ENCODE peak calls at places on chromosomes 13 and 19, in six cellular contexts. One of them, this sample, is unnamed. For H3K36me3, the result is how much of the 10 kb centered on the place peaks cover.

GRCh38 chr13:101706651-101707050 is 254.2 kb downstream of the ITGBL1 start:
- DNase-seq in SK-N-SH: no peak
- DNase-seq in BJ: peak
- DNase-seq in colonic mucosa: no peak
- DNase-seq in upper lobe of left lung: peak
- DNase-seq in Peyer's patch: no peak
- DNase-seq in this sample: no peak

GRCh38 chr19:17555929-17556813 is 722 bp downstream of the COLGALT1 start:
- DNase-seq in SK-N-SH: peak
- DNase-seq in BJ: no peak
- DNase-seq in colonic mucosa: peak
- DNase-seq in upper lobe of left lung: peak
- DNase-seq in Peyer's patch: peak
- DNase-seq in this sample: peak

GRCh38 chr13:111540486-111540885 is 220.0 kb downstream of the TEX29 start:
- DNase-seq in SK-N-SH: no peak
- DNase-seq in BJ: no peak
- DNase-seq in colonic mucosa: no peak
- DNase-seq in upper lobe of left lung: no peak
- DNase-seq in Peyer's patch: no peak
- DNase-seq in this sample: no peak

GRCh38 chr19:10644351-10645007 is 9.7 kb upstream of the ILF3 start:
- DNase-seq in SK-N-SH: peak
- DNase-seq in BJ: no peak
- DNase-seq in colonic mucosa: peak
- DNase-seq in upper lobe of left lung: peak
- DNase-seq in Peyer's patch: peak
- DNase-seq in this sample: peak

GRCh38 chr19:42074513-42075363 is 1.2 kb upstream of the ZNF574 start:
- DNase-seq in SK-N-SH: peak
- DNase-seq in BJ: no peak
- DNase-seq in colonic mucosa: peak
- DNase-seq in upper lobe of left lung: no peak
- DNase-seq in Peyer's patch: peak
- DNase-seq in this sample: peak

GRCh38 chr19:46056536-46056935 is 15.7 kb upstream of the IGFL4 start:
- DNase-seq in SK-N-SH: no peak
- DNase-seq in BJ: no peak
- DNase-seq in colonic mucosa: no peak
- DNase-seq in upper lobe of left lung: no peak
- DNase-seq in Peyer's patch: no peak
- DNase-seq in this sample: no peak

GRCh38 chr13:30972888-30973377 is 40.5 kb downstream of the TEX26 start:
- DNase-seq in SK-N-SH: no peak
- DNase-seq in BJ: peak
- DNase-seq in colonic mucosa: no peak
- DNase-seq in upper lobe of left lung: peak
- DNase-seq in Peyer's patch: no peak
- DNase-seq in this sample: no peak

GRCh38 chr13:59276436-59276835 is 887.3 kb downstream of the DIAPH3 start:
- DNase-seq in SK-N-SH: no peak
- DNase-seq in BJ: no peak
- DNase-seq in colonic mucosa: no peak
- DNase-seq in upper lobe of left lung: no peak
- DNase-seq in Peyer's patch: no peak
- DNase-seq in this sample: no peak

GRCh38 chr19:55432355-55432959 is 10.6 kb downstream of the SHISA7 start:
- DNase-seq in SK-N-SH: no peak
- DNase-seq in BJ: no peak
- DNase-seq in colonic mucosa: no peak
- DNase-seq in upper lobe of left lung: no peak
- DNase-seq in Peyer's patch: no peak
- DNase-seq in this sample: no peak

GRCh38 chr19:53088091-53088490 is 15.1 kb downstream of the ZNF160 start:
- DNase-seq in SK-N-SH: no peak
- DNase-seq in BJ: no peak
- DNase-seq in colonic mucosa: no peak
- DNase-seq in upper lobe of left lung: no peak
- DNase-seq in Peyer's patch: no peak
- DNase-seq in this sample: no peak

GRCh38 chr13:98476538-98476966 is 100.4 kb downstream of the STK24 start:
- DNase-seq in SK-N-SH: no peak
- DNase-seq in BJ: peak
- DNase-seq in colonic mucosa: no peak
- DNase-seq in upper lobe of left lung: peak
- DNase-seq in Peyer's patch: no peak
- DNase-seq in this sample: peak

GRCh38 chr13:106499905-106500304 is 35.6 kb downstream of the EFNB2 start:
- DNase-seq in SK-N-SH: no peak
- DNase-seq in BJ: no peak
- DNase-seq in colonic mucosa: no peak
- DNase-seq in upper lobe of left lung: no peak
- DNase-seq in Peyer's patch: no peak
- DNase-seq in this sample: no peak

GRCh38 chr19:1657632-1658445 is 5.4 kb upstream of the TCF3 start:
- DNase-seq in SK-N-SH: no peak
- DNase-seq in BJ: no peak
- DNase-seq in colonic mucosa: no peak
- DNase-seq in upper lobe of left lung: peak
- DNase-seq in Peyer's patch: no peak
- DNase-seq in this sample: no peak

GRCh38 chr13:39244561-39245230 is 206.4 kb downstream of the NHLRC3 start:
- DNase-seq in SK-N-SH: no peak
- DNase-seq in BJ: no peak
- DNase-seq in colonic mucosa: no peak
- DNase-seq in upper lobe of left lung: no peak
- DNase-seq in Peyer's patch: no peak
- DNase-seq in this sample: no peak

GRCh38 chr13:25141042-25141441 is 31.0 kb downstream of the AMER2 start:
- DNase-seq in SK-N-SH: no peak
- DNase-seq in BJ: no peak
- DNase-seq in colonic mucosa: no peak
- DNase-seq in upper lobe of left lung: no peak
- DNase-seq in Peyer's patch: no peak
- DNase-seq in this sample: no peak

GRCh38 chr19:2326699-2327360 is 1.6 kb downstream of the LSM7 start:
- DNase-seq in SK-N-SH: no peak
- DNase-seq in BJ: no peak
- DNase-seq in colonic mucosa: no peak
- DNase-seq in upper lobe of left lung: no peak
- DNase-seq in Peyer's patch: no peak
- DNase-seq in this sample: no peak

GRCh38 chr13:93289842-93290241 is 63.2 kb downstream of the GPC6 start:
- DNase-seq in SK-N-SH: no peak
- DNase-seq in BJ: no peak
- DNase-seq in colonic mucosa: no peak
- DNase-seq in upper lobe of left lung: no peak
- DNase-seq in Peyer's patch: no peak
- DNase-seq in this sample: no peak

GRCh38 chr13:40271931-40272775 is 394.3 kb downstream of the FOXO1 start:
- DNase-seq in SK-N-SH: no peak
- DNase-seq in BJ: peak
- DNase-seq in colonic mucosa: peak
- DNase-seq in upper lobe of left lung: no peak
- DNase-seq in Peyer's patch: no peak
- DNase-seq in this sample: no peak

GRCh38 chr19:3975144-3975543 is 4.2 kb upstream of the DAPK3 start:
- DNase-seq in SK-N-SH: no peak
- DNase-seq in BJ: no peak
- DNase-seq in colonic mucosa: no peak
- DNase-seq in upper lobe of left lung: no peak
- DNase-seq in Peyer's patch: no peak
- DNase-seq in this sample: no peak
- H3K36me3 ChIP-seq in SK-N-SH: under half
- H3K36me3 ChIP-seq in BJ: under half
- H3K36me3 ChIP-seq in colonic mucosa: under half
- H3K36me3 ChIP-seq in upper lobe of left lung: half or more
- H3K36me3 ChIP-seq in Peyer's patch: half or more
- H3K36me3 ChIP-seq in this sample: under half

GRCh38 chr13:113183450-113184129 is 24.9 kb downstream of the PCID2 start:
- DNase-seq in SK-N-SH: no peak
- DNase-seq in BJ: no peak
- DNase-seq in colonic mucosa: no peak
- DNase-seq in upper lobe of left lung: no peak
- DNase-seq in Peyer's patch: no peak
- DNase-seq in this sample: no peak

GRCh38 chr13:113182046-113182445 is 23.6 kb downstream of the PROZ start:
- DNase-seq in SK-N-SH: no peak
- DNase-seq in BJ: no peak
- DNase-seq in colonic mucosa: no peak
- DNase-seq in upper lobe of left lung: no peak
- DNase-seq in Peyer's patch: no peak
- DNase-seq in this sample: no peak

GRCh38 chr13:113186061-113186900 is 22.2 kb downstream of the PCID2 start:
- DNase-seq in SK-N-SH: no peak
- DNase-seq in BJ: no peak
- DNase-seq in colonic mucosa: no peak
- DNase-seq in upper lobe of left lung: no peak
- DNase-seq in Peyer's patch: no peak
- DNase-seq in this sample: no peak

GRCh38 chr13:113187263-113187669 is 21.2 kb downstream of the PCID2 start:
- DNase-seq in SK-N-SH: peak
- DNase-seq in BJ: peak
- DNase-seq in colonic mucosa: peak
- DNase-seq in upper lobe of left lung: peak
- DNase-seq in Peyer's patch: no peak
- DNase-seq in this sample: peak

DNA sequence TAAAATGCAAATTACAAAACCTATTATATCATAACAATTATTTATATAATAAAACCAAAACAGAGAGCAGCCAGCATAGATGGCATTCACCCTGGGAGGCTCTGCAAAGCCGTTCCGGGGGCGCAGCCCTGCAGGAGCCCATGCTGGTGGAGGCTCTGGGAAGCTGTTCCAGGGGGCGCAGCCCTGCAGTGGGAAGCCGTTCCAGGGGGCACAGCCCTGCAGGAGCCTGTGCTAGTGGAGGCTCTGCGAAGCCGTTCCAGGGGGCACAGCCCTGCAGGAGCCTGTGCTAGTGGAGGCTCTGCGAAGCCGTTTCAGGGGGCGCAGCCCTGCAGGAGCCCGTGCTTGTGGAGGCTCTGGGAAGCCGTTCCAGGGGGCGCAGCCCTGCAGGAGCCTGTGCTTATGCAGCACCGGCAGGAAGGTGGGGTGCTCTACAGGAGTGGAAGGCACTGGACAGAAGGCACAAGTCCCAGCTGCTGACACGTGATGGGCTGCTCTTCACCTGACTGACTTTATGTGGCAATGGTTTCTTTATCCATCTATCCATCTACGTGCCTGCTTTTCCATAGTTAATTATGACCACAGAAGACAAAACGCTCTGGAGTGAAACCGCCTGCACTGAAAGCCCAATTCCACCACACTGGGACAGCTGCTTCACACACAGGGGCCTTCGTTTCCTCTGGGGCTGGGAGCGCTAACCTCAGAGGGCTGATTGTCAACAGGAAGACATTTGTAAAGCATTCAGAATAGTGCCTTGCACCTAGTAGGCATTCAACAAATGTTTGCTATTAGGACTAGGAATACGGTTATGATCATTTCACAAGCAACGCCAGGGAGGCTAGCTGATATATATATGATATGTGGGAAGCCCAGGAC is 23.7 kb downstream of the PCID2 start:
- DNase-seq in SK-N-SH: no peak
- DNase-seq in BJ: no peak
- DNase-seq in colonic mucosa: no peak
- DNase-seq in upper lobe of left lung: no peak
- DNase-seq in Peyer's patch: no peak
- DNase-seq in this sample: no peak
- H3K4me3 ChIP-seq in SK-N-SH: no peak
- H3K4me3 ChIP-seq in BJ: no peak
- H3K4me3 ChIP-seq in colonic mucosa: no peak
- H3K4me3 ChIP-seq in upper lobe of left lung: no peak
- H3K4me3 ChIP-seq in Peyer's patch: no peak
- H3K4me3 ChIP-seq in this sample: no peak

GRCh38 chr13:50942630-50943311 is 33.2 kb downstream of the RNASEH2B start:
- DNase-seq in SK-N-SH: no peak
- DNase-seq in BJ: no peak
- DNase-seq in colonic mucosa: no peak
- DNase-seq in upper lobe of left lung: no peak
- DNase-seq in Peyer's patch: no peak
- DNase-seq in this sample: no peak
- H3K36me3 ChIP-seq in SK-N-SH: under half
- H3K36me3 ChIP-seq in BJ: under half
- H3K36me3 ChIP-seq in colonic mucosa: under half
- H3K36me3 ChIP-seq in upper lobe of left lung: under half
- H3K36me3 ChIP-seq in Peyer's patch: under half
- H3K36me3 ChIP-seq in this sample: under half

GRCh38 chr19:40799558-40800338 is 757 bp downstream of the EGLN2 start:
- DNase-seq in SK-N-SH: peak
- DNase-seq in BJ: no peak
- DNase-seq in colonic mucosa: peak
- DNase-seq in upper lobe of left lung: peak
- DNase-seq in Peyer's patch: peak
- DNase-seq in this sample: no peak

GRCh38 chr19:40797963-40798222 is 1.1 kb upstream of the EGLN2 start:
- DNase-seq in SK-N-SH: no peak
- DNase-seq in BJ: no peak
- DNase-seq in colonic mucosa: no peak
- DNase-seq in upper lobe of left lung: no peak
- DNase-seq in Peyer's patch: no peak
- DNase-seq in this sample: no peak

GRCh38 chr19:40798997-40799557 is at the start of gene EGLN2:
- DNase-seq in SK-N-SH: peak
- DNase-seq in BJ: no peak
- DNase-seq in colonic mucosa: no peak
- DNase-seq in upper lobe of left lung: no peak
- DNase-seq in Peyer's patch: no peak
- DNase-seq in this sample: no peak

GRCh38 chr19:40798223-40798996 is 581 bp upstream of the EGLN2 start:
- DNase-seq in SK-N-SH: peak
- DNase-seq in BJ: peak
- DNase-seq in colonic mucosa: peak
- DNase-seq in upper lobe of left lung: peak
- DNase-seq in Peyer's patch: peak
- DNase-seq in this sample: peak

DNA sequence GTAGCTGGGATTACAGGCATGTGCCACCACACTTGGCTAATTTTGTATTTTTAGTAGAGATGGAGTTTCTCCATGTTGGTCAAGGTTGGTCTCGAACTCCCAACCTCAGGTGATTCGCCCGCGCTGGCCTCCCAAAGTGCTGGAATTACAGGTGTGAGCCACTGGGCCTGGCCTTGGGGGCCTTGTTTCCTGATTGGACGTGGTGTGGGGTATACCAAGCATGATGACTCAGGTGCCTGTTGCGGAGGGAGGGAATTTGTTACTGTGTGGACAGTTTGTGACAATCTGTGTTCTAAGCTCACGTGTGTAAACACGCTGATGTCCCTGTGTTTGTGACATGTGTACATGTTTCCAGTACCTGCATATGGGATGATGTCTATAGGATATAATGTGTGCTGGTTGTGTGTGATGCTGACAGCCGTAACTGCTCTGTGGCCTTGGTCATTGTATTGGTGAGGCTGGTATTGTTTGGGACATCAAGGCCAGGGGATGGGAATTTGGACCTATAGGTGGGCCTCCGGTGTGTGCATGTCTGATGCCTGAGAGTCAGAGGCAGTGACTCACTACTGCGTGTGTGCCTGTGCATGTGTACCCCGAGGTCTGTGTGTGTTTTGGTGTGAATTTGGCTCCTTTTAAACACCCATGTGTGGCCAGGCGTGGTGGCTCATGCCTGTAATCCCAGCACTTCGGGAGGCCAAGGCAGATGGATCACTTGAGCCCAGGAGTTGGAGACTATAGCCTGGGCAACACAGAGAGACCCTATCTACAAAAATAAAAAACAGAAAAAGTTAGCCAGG is 1.6 kb upstream of the EGLN2 start:
- DNase-seq in SK-N-SH: no peak
- DNase-seq in BJ: no peak
- DNase-seq in colonic mucosa: no peak
- DNase-seq in upper lobe of left lung: no peak
- DNase-seq in Peyer's patch: no peak
- DNase-seq in this sample: no peak
- H3K4me3 ChIP-seq in SK-N-SH: no peak
- H3K4me3 ChIP-seq in BJ: no peak
- H3K4me3 ChIP-seq in colonic mucosa: no peak
- H3K4me3 ChIP-seq in upper lobe of left lung: no peak
- H3K4me3 ChIP-seq in Peyer's patch: peak
- H3K4me3 ChIP-seq in this sample: no peak

This sample was measured in small intestine.